ENCODE peak calls at places on chromosome 5, in four cellular contexts. B is K562, F is HEK293T, A is HepG2. L is an unnamed sample.

GRCh38 chr5:14039576-14039975 is 95.1 kb upstream of the DNAH5 start:
- DNase-seq in A (no peak), B (no peak), F (no peak), L (no peak)

GRCh38 chr5:108521841-108522506 is 140.1 kb upstream of the FBXL17 start:
- DNase-seq in B (peak), A (peak), F (peak), L (no peak)

GRCh38 chr5:140168371-140168770 is 6.6 kb upstream of the CYSTM1 start:
- DNase-seq in F (no peak), A (no peak), B (peak), L (no peak)

GRCh38 chr5:181160144-181160754 is 12.9 kb downstream of the OR2V2 start:
- DNase-seq in A (no peak), F (peak), B (peak), L (peak)

GRCh38 chr5:132009706-132010405 is 1.6 kb downstream of the ACSL6 start:
- DNase-seq in F (no peak), A (no peak), B (no peak), L (peak)

GRCh38 chr5:127586371-127586770 is 62.5 kb upstream of the CTXN3 start:
- DNase-seq in B (no peak), A (peak), F (no peak), L (no peak)

GRCh38 chr5:178287791-178288105 is 55.1 kb upstream of the PHYKPL start:
- DNase-seq in F (no peak), B (no peak), A (no peak), L (no peak)

GRCh38 chr5:157816682-157817268 is 42.2 kb downstream of the CLINT1 start:
- DNase-seq in A (no peak), B (no peak), F (no peak), L (no peak)

GRCh38 chr5:102295534-102296228 is 403 bp downstream of the SLCO4C1 start:
- DNase-seq in B (no peak), A (no peak), F (peak), L (peak)

GRCh38 chr5:16558984-16559629 is 57.7 kb downstream of the RETREG1 start:
- DNase-seq in B (no peak), F (no peak), A (no peak), L (peak)

GRCh38 chr5:132825165-132825823 is 5.2 kb downstream of the SHROOM1 start:
- DNase-seq in A (no peak), B (no peak), F (no peak), L (peak)

GRCh38 chr5:171907731-171908343 is 98.6 kb downstream of the FBXW11 start:
- DNase-seq in A (peak), F (peak), B (peak), L (peak)

GRCh38 chr5:143174714-143175398 is 228.6 kb downstream of the NR3C1 start:
- DNase-seq in B (no peak), A (no peak), F (no peak), L (no peak)

GRCh38 chr5:132272341-132273210 is 15.1 kb downstream of the PDLIM4 start:
- DNase-seq in B (peak), F (peak), A (peak), L (peak)

GRCh38 chr5:138946241-138946623 is 71.1 kb upstream of the LRRTM2 start:
- DNase-seq in B (no peak), F (no peak), A (no peak), L (no peak)

GRCh38 chr5:172696171-172696849 is 55.2 kb downstream of the NEURL1B start:
- DNase-seq in A (no peak), F (no peak), B (no peak), L (no peak)

GRCh38 chr5:178577376-178577839 is 12.8 kb downstream of the COL23A1 start:
- DNase-seq in F (no peak), B (no peak), A (no peak), L (peak)

GRCh38 chr5:78613756-78614155 is 34.8 kb downstream of the LHFPL2 start:
- DNase-seq in A (no peak), B (no peak), F (no peak), L (no peak)

GRCh38 chr5:106545325-106545724 is 1125.4 kb downstream of the EFNA5 start:
- DNase-seq in F (no peak), A (no peak), B (no peak), L (no peak)

GRCh38 chr5:173709761-173710160 is 93.3 kb upstream of the BOD1 start:
- DNase-seq in F (no peak), B (no peak), A (no peak), L (no peak)

GRCh38 chr5:112097768-112098167 is 321.3 kb downstream of the EPB41L4A start:
- DNase-seq in F (no peak), B (no peak), A (no peak), L (no peak)

GRCh38 chr5:102818934-102819333 is 63.8 kb downstream of the PAM start:
- DNase-seq in F (no peak), A (no peak), B (no peak), L (no peak)

GRCh38 chr5:56170557-56170956 is 62.6 kb downstream of the ANKRD55 start:
- DNase-seq in F (no peak), B (no peak), A (no peak), L (no peak)

GRCh38 chr5:56169949-56170348 is 63.2 kb downstream of the ANKRD55 start:
- DNase-seq in A (no peak), B (no peak), F (no peak), L (no peak)

GRCh38 chr5:56169281-56169680 is 63.8 kb downstream of the ANKRD55 start:
- DNase-seq in F (no peak), A (no peak), B (no peak), L (no peak)

GRCh38 chr5:56175028-56175427 is 58.1 kb downstream of the ANKRD55 start:
- DNase-seq in F (no peak), B (no peak), A (no peak), L (no peak)

GRCh38 chr5:56172225-56172624 is 60.9 kb downstream of the ANKRD55 start:
- DNase-seq in F (no peak), B (no peak), A (no peak), L (no peak)
- TF ChIP-seq ELF4 in F (no peak), B (no peak), A (no peak), L (no peak)

DNA sequence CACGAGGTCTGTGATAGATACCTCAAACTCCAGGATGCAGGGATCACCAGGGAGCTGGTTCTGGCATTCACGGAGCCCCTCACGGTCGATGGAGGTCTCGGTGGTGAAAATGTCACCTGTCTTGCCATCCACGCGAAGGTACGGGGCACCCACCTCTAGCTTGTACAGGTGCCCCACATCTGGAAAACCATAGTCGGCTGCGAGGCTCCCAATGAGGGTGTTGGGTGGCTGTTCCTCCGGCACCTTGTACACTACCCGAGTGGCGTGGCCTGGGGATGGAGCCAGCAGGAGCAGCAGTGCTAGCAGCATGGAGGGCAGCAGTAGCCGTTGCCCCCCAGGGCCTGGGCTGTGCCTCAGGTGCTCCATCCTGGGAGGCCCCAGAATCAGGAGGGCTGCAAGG is 9.2 kb downstream of the PCDH1 start:
- DNase-seq in B (no peak), F (no peak), A (no peak), L (no peak)
- TF ChIP-seq ELF4 in B (no peak), F (no peak), A (no peak), L (no peak)

DNA sequence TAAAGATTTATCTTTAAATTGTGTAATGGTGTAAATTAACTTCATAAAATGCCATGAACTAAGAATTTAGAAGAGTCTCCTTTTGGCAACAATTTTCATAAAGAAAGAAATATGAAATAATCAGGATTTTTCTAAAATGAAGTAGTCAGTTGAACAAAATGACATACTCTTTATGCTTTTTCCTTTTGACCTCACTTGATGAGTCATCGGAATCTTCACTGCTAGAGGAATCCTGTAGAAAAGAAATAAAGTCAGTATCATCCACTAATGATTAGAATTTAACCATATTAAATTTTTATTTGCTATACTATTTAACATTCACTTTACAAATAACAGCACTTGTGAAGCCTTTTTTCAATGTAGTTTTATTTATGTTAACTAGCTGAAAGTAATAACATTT is 26.1 kb downstream of the CHD1 start:
- DNase-seq in B (no peak), A (no peak), F (no peak), L (no peak)
- TF ChIP-seq ELF4 in B (no peak), A (no peak), F (no peak), L (no peak)

DNA sequence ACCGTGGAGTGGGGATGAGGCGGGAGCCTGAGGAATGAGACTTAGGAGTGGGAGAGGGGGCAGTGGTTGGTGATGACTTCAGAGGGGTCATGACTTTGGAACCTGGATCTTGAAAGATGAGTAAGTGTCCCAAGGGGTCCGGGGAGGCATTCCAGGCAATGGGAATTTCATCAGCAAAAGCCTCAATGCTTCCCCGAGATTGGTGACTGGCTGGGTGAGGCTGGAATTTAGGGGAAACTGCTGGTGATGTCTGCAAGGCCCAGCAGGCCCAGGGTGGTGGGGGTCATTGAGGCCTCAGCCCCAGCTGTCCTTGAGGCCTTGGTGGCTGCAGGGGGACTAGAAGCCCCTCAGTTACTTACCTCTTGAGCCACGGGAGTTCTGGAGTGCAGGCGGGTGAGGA is 7.5 kb downstream of the NDST1 start:
- DNase-seq in F (no peak), A (no peak), B (no peak), L (no peak)
- TF ChIP-seq ELF4 in F (no peak), A (no peak), B (no peak), L (no peak)

GRCh38 chr5:176535655-176536131 is 1.5 kb downstream of the RNF44 start:
- DNase-seq in A (peak), B (peak), F (no peak), L (no peak)
- TF ChIP-seq ELF4 in A (no peak), B (no peak), F (no peak), L (no peak)

GRCh38 chr5:1381370-1382247 is 36.7 kb upstream of the CLPTM1L start:
- DNase-seq in F (no peak), A (no peak), B (no peak), L (no peak)

GRCh38 chr5:1383886-1384401 is 39.0 kb upstream of the CLPTM1L start:
- DNase-seq in F (no peak), A (no peak), B (no peak), L (no peak)

GRCh38 chr5:1382248-1382700 is 37.4 kb upstream of the CLPTM1L start:
- DNase-seq in A (no peak), F (no peak), B (no peak), L (no peak)

GRCh38 chr5:1384521-1384920 is 39.6 kb upstream of the CLPTM1L start:
- DNase-seq in F (no peak), A (no peak), B (no peak), L (no peak)

DNA sequence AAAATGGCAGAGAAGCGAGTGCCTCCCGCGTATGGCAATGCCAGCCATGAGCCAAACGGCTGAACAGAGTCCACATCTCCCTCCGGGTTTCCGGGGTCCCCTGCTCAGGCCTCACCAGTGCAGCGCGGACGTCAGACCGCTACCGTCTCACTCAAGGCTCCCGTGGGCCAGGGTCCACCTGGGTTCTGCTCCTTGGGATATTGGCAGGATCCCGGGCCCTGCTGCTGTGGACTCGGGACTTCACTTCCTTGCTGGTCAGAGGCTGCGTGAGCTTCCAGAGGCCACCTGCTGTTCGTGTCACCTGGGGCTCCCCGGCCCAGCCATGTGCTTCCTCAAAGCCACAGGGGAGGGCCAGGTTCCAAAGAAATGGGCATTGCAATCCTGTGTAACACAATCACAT is 38.4 kb upstream of the CLPTM1L start:
- DNase-seq in A (no peak), F (no peak), B (no peak), L (no peak)
- TF ChIP-seq ELF4 in A (no peak), F (no peak), B (no peak), L (no peak)

GRCh38 chr5:96843140-96843539 is 33.2 kb upstream of the ERAP2 start:
- DNase-seq in A (no peak), B (no peak), F (no peak), L (no peak)
- TF ChIP-seq ELF4 in A (no peak), B (no peak), F (no peak), L (no peak)

GRCh38 chr5:159576902-159577301 is 246.6 kb upstream of the IL12B start:
- DNase-seq in B (no peak), A (no peak), F (no peak), L (no peak)
- TF ChIP-seq ELF4 in B (no peak), A (no peak), F (no peak), L (no peak)

DNA sequence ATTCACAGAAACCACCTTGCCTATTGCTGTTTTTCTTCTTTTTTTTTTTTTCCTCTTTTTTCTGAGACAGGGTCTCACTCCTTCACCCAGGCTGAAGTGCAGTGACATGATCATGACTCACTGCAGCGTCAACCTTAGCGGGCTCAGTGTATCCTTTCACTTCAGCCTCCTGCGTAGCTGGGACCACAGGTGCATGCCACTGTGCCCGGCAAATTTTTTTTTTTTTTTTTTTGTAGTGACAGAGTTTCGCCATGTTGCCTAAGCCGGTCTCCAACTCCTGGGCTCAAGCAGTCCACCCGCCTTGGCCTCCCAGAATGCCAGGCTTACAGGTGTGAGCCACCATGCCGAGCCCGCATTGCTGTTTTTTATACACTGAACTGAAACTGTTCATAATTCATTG is 13.8 kb downstream of the MAP3K1 start:
- DNase-seq in F (no peak), B (no peak), A (no peak), L (no peak)
- TF ChIP-seq ELF4 in F (no peak), B (no peak), A (no peak), L (no peak)

L was measured in WTC11.